ENCODE peak calls at places on chromosomes 7 and 10, in six cellular contexts. W, L, O, B, X and R are unnamed samples.

GRCh38 chr7:50725774-50726173 is 56.9 kb downstream of the GRB10 start:
- DNase-seq in B (no peak), W (no peak), L (no peak), X (no peak), O (no peak), R (no peak)

GRCh38 chr7:156640949-156641485 is 443 bp downstream of the RNF32 start:
- DNase-seq in L (peak; percentile 3), X (no peak), O (no peak), W (peak; percentile 46), B (peak; percentile 60), R (no peak)

GRCh38 chr7:45978010-45978681 is 57.1 kb upstream of the IGFBP3 start:
- DNase-seq in O (no peak), X (peak; percentile 92), L (peak; percentile 95), B (no peak), W (peak; percentile 96), R (no peak)

GRCh38 chr7:134770676-134771075 is 8.8 kb upstream of the CALD1 start:
- DNase-seq in L (no peak), W (no peak), B (no peak), O (no peak), X (no peak), R (no peak)

GRCh38 chr7:19815546-19815945 is 42.1 kb upstream of the TMEM196 start:
- DNase-seq in O (no peak), X (no peak), L (no peak), B (no peak), W (peak; percentile 37), R (no peak)

GRCh38 chr7:26620352-26620751 is 244.0 kb downstream of the SKAP2 start:
- DNase-seq in O (no peak), L (peak; percentile 57), B (no peak), W (peak; percentile 29), X (no peak), R (no peak)

GRCh38 chr7:112069879-112070321 is 136.3 kb downstream of the DOCK4 start:
- DNase-seq in O (no peak), W (peak; percentile 54), L (no peak), B (no peak), X (no peak), R (no peak)

GRCh38 chr10:5628798-5629788 is 37.3 kb downstream of the ASB13 start:
- DNase-seq in X (peak; percentile 18), O (no peak), L (no peak), B (no peak), W (peak; percentile 14), R (no peak)

GRCh38 chr10:73744690-73744994 is 470 bp downstream of the SEC24C start:
- DNase-seq in X (no peak), B (no peak), O (no peak), W (peak; percentile 67), L (no peak), R (peak; percentile 65)

GRCh38 chr10:113329121-113329596 is 223.7 kb upstream of the HABP2 start:
- DNase-seq in W (peak; percentile 82), L (no peak), B (no peak), O (no peak), X (peak; percentile 20), R (no peak)